ENCODE peak calls at places on chromosomes 2 and 18, in seven cellular contexts. B is activated gamma-delta T cell; E is NCI-H2171; O is fibroblast of pulmonary artery; V is T-helper 1 cell; R is lung; S is activated CD8-positive, alpha-beta memory T cell treated with anti-CD3 and anti-CD28 coated beads for 48 hours. I is an unnamed sample.

GRCh38 chr18:23631746-23632145 is 31.0 kb downstream of the ANKRD29 start:
- DNase-seq in B (no peak), E (no peak), O (no peak), V (no peak), R (no peak), S (no peak), I (peak; percentile 12)

GRCh38 chr2:12506846-12507245 is 209.9 kb upstream of the TRIB2 start:
- DNase-seq in B (no peak), E (no peak), O (no peak), V (no peak), R (no peak), S (no peak), I (no peak)

GRCh38 chr2:69007169-69007568 is 5.8 kb upstream of the ANTXR1 start:
- DNase-seq in B (no peak), E (no peak), O (no peak), V (no peak), R (no peak), S (no peak), I (no peak)

GRCh38 chr2:33421820-33422219 is 54.6 kb upstream of the RASGRP3 start:
- DNase-seq in B (no peak), E (no peak), O (no peak), V (no peak), R (no peak), S (no peak), I (no peak)

GRCh38 chr18:49608892-49609291 is 47.0 kb downstream of the LIPG start:
- DNase-seq in B (no peak), E (no peak), O (no peak), V (no peak), R (no peak), S (no peak), I (no peak)

GRCh38 chr2:67879586-67880290 is 183.1 kb downstream of the C1D start:
- DNase-seq in B (no peak), E (no peak), O (peak; percentile 29), V (no peak), R (no peak), S (no peak), I (no peak)

GRCh38 chr2:241230435-241230834 is 42.0 kb downstream of the ANO7 start:
- DNase-seq in B (no peak), E (no peak), O (no peak), V (no peak), R (no peak), S (no peak), I (no peak)

GRCh38 chr18:24234330-24234729 is 95.5 kb downstream of the CABYR start:
- DNase-seq in B (no peak), E (no peak), O (peak; percentile 52), V (no peak), R (no peak), S (no peak), I (no peak)

GRCh38 chr2:205748660-205749059 is 66.4 kb downstream of the NRP2 start:
- DNase-seq in B (no peak), E (no peak), O (no peak), V (no peak), R (no peak), S (no peak), I (no peak)

GRCh38 chr2:215028231-215028630 is 110.2 kb downstream of the ABCA12 start:
- DNase-seq in B (no peak), E (no peak), O (peak; percentile 34), V (no peak), R (no peak), S (no peak), I (no peak)

GRCh38 chr2:136185991-136186771 is 68.2 kb upstream of the CXCR4 start:
- DNase-seq in B (no peak), E (no peak), O (no peak), V (no peak), R (no peak), S (no peak), I (no peak)

GRCh38 chr2:219514836-219515235 is 554 bp downstream of the ASIC4 start:
- DNase-seq in B (no peak), E (no peak), O (no peak), V (no peak), R (no peak), S (no peak), I (no peak)

GRCh38 chr18:76450912-76451421 is 44.1 kb downstream of the ZNF516 start:
- DNase-seq in B (no peak), E (no peak), O (peak; percentile 78), V (no peak), R (peak; percentile 51), S (no peak), I (no peak)

GRCh38 chr2:233974530-233975071 is 57.4 kb downstream of the TRPM8 start:
- DNase-seq in B (no peak), E (no peak), O (peak; percentile 87), V (peak; percentile 41), R (peak; percentile 49), S (no peak), I (no peak)

GRCh38 chr2:27807476-27807875 is 36.0 kb downstream of the MRPL33 start:
- DNase-seq in B (no peak), E (no peak), O (peak; percentile 63), V (no peak), R (no peak), S (no peak), I (no peak)

GRCh38 chr18:36015629-36016028 is 43.1 kb downstream of the RMP24 start:
- DNase-seq in B (no peak), E (no peak), O (no peak), V (no peak), R (no peak), S (no peak), I (no peak)

GRCh38 chr2:128469203-128469602 is 150.5 kb upstream of the HS6ST1 start:
- DNase-seq in B (no peak), E (no peak), O (no peak), V (no peak), R (no peak), S (no peak), I (no peak)

GRCh38 chr2:8962890-8963289 is 40.6 kb downstream of the MBOAT2 start:
- DNase-seq in B (no peak), E (no peak), O (no peak), V (no peak), R (no peak), S (no peak), I (no peak)

GRCh38 chr18:48186084-48186798 is 222.9 kb downstream of the ZBTB7C start:
- DNase-seq in B (no peak), E (no peak), O (no peak), V (no peak), R (no peak), S (no peak), I (no peak)

GRCh38 chr2:2664989-2665833 is 334.1 kb upstream of the MYT1L start:
- DNase-seq in B (no peak), E (peak; percentile 57), O (peak; percentile 22), V (no peak), R (no peak), S (no peak), I (no peak)

GRCh38 chr2:239720411-239721365 is 304.5 kb downstream of the NDUFA10 start:
- DNase-seq in B (no peak), E (no peak), O (no peak), V (no peak), R (no peak), S (no peak), I (no peak)

GRCh38 chr18:8747440-8747937 is 42.1 kb downstream of the MTCL1 start:
- DNase-seq in B (no peak), E (no peak), O (peak; percentile 94), V (no peak), R (no peak), S (no peak), I (no peak)

GRCh38 chr2:102975996-102976636 is 214.3 kb downstream of the TMEM182 start:
- DNase-seq in B (no peak), E (peak; percentile 85), O (peak; percentile 2), V (no peak), R (no peak), S (no peak), I (no peak)

GRCh38 chr18:48991299-48992055 is 40.7 kb upstream of the SMAD7 start:
- DNase-seq in B (no peak), E (no peak), O (no peak), V (no peak), R (no peak), S (no peak), I (no peak)

GRCh38 chr2:42752299-42752698 is 11.6 kb downstream of the OXER1 start:
- DNase-seq in B (no peak), E (no peak), O (no peak), V (no peak), R (peak; percentile 42), S (no peak), I (no peak)

GRCh38 chr2:71947809-71948208 is 199.9 kb downstream of the CYP26B1 start:
- DNase-seq in B (no peak), E (no peak), O (no peak), V (no peak), R (peak; percentile 4), S (no peak), I (no peak)

GRCh38 chr2:11023326-11024009 is 111.7 kb downstream of the KCNF1 start:
- DNase-seq in B (no peak), E (no peak), O (no peak), V (no peak), R (no peak), S (no peak), I (no peak)

GRCh38 chr2:191863988-191864387 is 17.1 kb upstream of the CAVIN2 start:
- DNase-seq in B (no peak), E (no peak), O (peak; percentile 33), V (no peak), R (no peak), S (no peak), I (no peak)

GRCh38 chr2:72887032-72887835 is at the start of gene SPR:
- DNase-seq in B (peak; percentile 23), E (peak; percentile 66), O (peak; percentile 58), V (peak; percentile 45), R (peak; percentile 81), S (peak; percentile 55), I (peak; percentile 82)

GRCh38 chr2:8819194-8819593 is 18.2 kb downstream of the KIDINS220 start:
- DNase-seq in B (no peak), E (no peak), O (peak; percentile 18), V (no peak), R (no peak), S (no peak), I (no peak)

GRCh38 chr2:214774108-214774507 is 35.4 kb downstream of the BARD1 start:
- DNase-seq in B (no peak), E (no peak), O (peak; percentile 21), V (no peak), R (no peak), S (no peak), I (no peak)

GRCh38 chr2:54669677-54670484 is 53.6 kb upstream of the EML6 start:
- DNase-seq in B (no peak), E (no peak), O (peak; percentile 93), V (no peak), R (peak; percentile 61), S (no peak), I (no peak)

GRCh38 chr2:232888839-232889529 is 18.9 kb downstream of the SNORC start:
- DNase-seq in B (no peak), E (no peak), O (no peak), V (no peak), R (no peak), S (no peak), I (no peak)

GRCh38 chr2:105926960-105927678 is 182.4 kb downstream of the NCK2 start:
- DNase-seq in B (no peak), E (no peak), O (no peak), V (peak; percentile 68), R (no peak), S (peak; percentile 26), I (no peak)

GRCh38 chr2:120653026-120653425 is 82.6 kb upstream of the GLI2 start:
- DNase-seq in B (no peak), E (no peak), O (no peak), V (no peak), R (no peak), S (no peak), I (no peak)

GRCh38 chr2:215355801-215356200 is 43.9 kb downstream of the ATIC start:
- DNase-seq in B (no peak), E (no peak), O (peak; percentile 73), V (no peak), R (no peak), S (no peak), I (no peak)